ENCODE peak calls at places on chromosomes 3 and 15, in six cellular contexts. T, L, W, E, A and U are unnamed samples.

GRCh38 chr15:80618666-80619481 is 76.2 kb upstream of the ABHD17C start:
- DNase-seq in L (no peak), W (no peak), E (no peak), A (no peak), T (no peak), U (no peak)

GRCh38 chr15:77526582-77527163 is 106.0 kb downstream of the HMG20A start:
- DNase-seq in T (no peak), L (no peak), A (no peak), W (no peak), E (no peak), U (no peak)

GRCh38 chr3:71384393-71384792 is 199.1 kb downstream of the FOXP1 start:
- DNase-seq in A (no peak), L (no peak), E (no peak), T (no peak), W (no peak), U (no peak)

GRCh38 chr3:120497318-120497717 is 46.5 kb upstream of the FSTL1 start:
- DNase-seq in T (no peak), E (no peak), L (peak), W (no peak), A (no peak), U (no peak)

GRCh38 chr3:10389995-10390394 is 69.1 kb upstream of the SEC13 start:
- DNase-seq in A (no peak), T (no peak), L (no peak), W (no peak), E (no peak), U (no peak)

GRCh38 chr15:28459279-28459678 is 73.5 kb downstream of the GOLGA8G start:
- DNase-seq in A (no peak), T (peak), E (no peak), W (no peak), L (peak), U (no peak)

GRCh38 chr3:156217674-156218352 is 97.4 kb downstream of the KCNAB1 start:
- DNase-seq in L (no peak), W (no peak), E (no peak), T (peak), A (no peak), U (no peak)

GRCh38 chr3:170076715-170077238 is 39.0 kb downstream of the GPR160 start:
- DNase-seq in L (no peak), W (no peak), E (no peak), T (no peak), A (no peak), U (no peak)

GRCh38 chr3:62368705-62369475 is 4.5 kb downstream of the FEZF2 start:
- DNase-seq in T (peak), L (peak), E (no peak), W (no peak), A (no peak), U (peak)

GRCh38 chr3:100053929-100054620 is 60.2 kb downstream of the FILIP1L start:
- DNase-seq in W (no peak), L (no peak), T (no peak), A (no peak), E (no peak), U (no peak)

GRCh38 chr3:174336774-174337173 is 522.4 kb upstream of the NAALADL2 start:
- DNase-seq in E (no peak), L (no peak), W (no peak), A (no peak), T (no peak), U (no peak)

GRCh38 chr3:100042144-100042543 is 72.2 kb downstream of the FILIP1L start:
- DNase-seq in W (no peak), L (no peak), T (no peak), E (no peak), A (no peak), U (no peak)

GRCh38 chr3:193875601-193876321 is 260.2 kb upstream of the HES1 start:
- DNase-seq in T (no peak), A (no peak), E (no peak), W (no peak), L (no peak), U (no peak)